ENCODE peak calls at places on chromosome X, in six cellular contexts. One of them, this sample, is unnamed.

GRCh38 chrX:9316096-9316495 is 148.8 kb upstream of the TBL1X start:
- DNase-seq in OCI-LY7: no peak
- DNase-seq in tibial artery: no peak
- DNase-seq in GM23338: no peak
- DNase-seq in psoas muscle: no peak
- DNase-seq in uterus: no peak
- DNase-seq in this sample: no peak

GRCh38 chrX:39907964-39908616 is 189.7 kb downstream of the BCOR start:
- DNase-seq in OCI-LY7: no peak
- DNase-seq in tibial artery: peak; percentile 61
- DNase-seq in GM23338: no peak
- DNase-seq in psoas muscle: peak; percentile 73
- DNase-seq in uterus: peak; percentile 63
- DNase-seq in this sample: peak; percentile 85

GRCh38 chrX:110004210-110004609 is 1.3 kb downstream of the TMEM164 start:
- DNase-seq in OCI-LY7: no peak
- DNase-seq in tibial artery: no peak
- DNase-seq in GM23338: no peak
- DNase-seq in psoas muscle: peak; percentile 22
- DNase-seq in uterus: no peak
- DNase-seq in this sample: no peak

GRCh38 chrX:151726751-151727150 is 7.8 kb upstream of the CNGA2 start:
- DNase-seq in OCI-LY7: no peak
- DNase-seq in tibial artery: no peak
- DNase-seq in GM23338: no peak
- DNase-seq in psoas muscle: no peak
- DNase-seq in uterus: no peak
- DNase-seq in this sample: no peak

GRCh38 chrX:10104958-10105658 is 51.7 kb upstream of the CLCN4 start:
- DNase-seq in OCI-LY7: no peak
- DNase-seq in tibial artery: peak; percentile 33
- DNase-seq in GM23338: no peak
- DNase-seq in psoas muscle: no peak
- DNase-seq in uterus: no peak
- DNase-seq in this sample: no peak

GRCh38 chrX:29699214-29699613 is 516.1 kb upstream of the MAGEB2 start:
- DNase-seq in OCI-LY7: no peak
- DNase-seq in tibial artery: no peak
- DNase-seq in GM23338: no peak
- DNase-seq in psoas muscle: no peak
- DNase-seq in uterus: no peak
- DNase-seq in this sample: no peak

GRCh38 chrX:10726647-10727046 is 106.3 kb upstream of the MID1 start:
- DNase-seq in OCI-LY7: no peak
- DNase-seq in tibial artery: no peak
- DNase-seq in GM23338: no peak
- DNase-seq in psoas muscle: no peak
- DNase-seq in uterus: no peak
- DNase-seq in this sample: no peak

GRCh38 chrX:115183980-115184379 is 5.2 kb upstream of the RBMXL3 start:
- DNase-seq in OCI-LY7: no peak
- DNase-seq in tibial artery: no peak
- DNase-seq in GM23338: no peak
- DNase-seq in psoas muscle: no peak
- DNase-seq in uterus: no peak
- DNase-seq in this sample: no peak

GRCh38 chrX:67781132-67781531 is 237.3 kb downstream of the AR start:
- DNase-seq in OCI-LY7: no peak
- DNase-seq in tibial artery: peak; percentile 19
- DNase-seq in GM23338: no peak
- DNase-seq in psoas muscle: no peak
- DNase-seq in uterus: peak; percentile 35
- DNase-seq in this sample: no peak

GRCh38 chrX:40267334-40268118 is 169.8 kb upstream of the BCOR start:
- DNase-seq in OCI-LY7: peak; percentile 14
- DNase-seq in tibial artery: peak; percentile 42
- DNase-seq in GM23338: no peak
- DNase-seq in psoas muscle: peak; percentile 28
- DNase-seq in uterus: no peak
- DNase-seq in this sample: peak; percentile 77

GRCh38 chrX:53116101-53116500 is 22.2 kb downstream of the KANTR start:
- DNase-seq in OCI-LY7: no peak
- DNase-seq in tibial artery: no peak
- DNase-seq in GM23338: no peak
- DNase-seq in psoas muscle: no peak
- DNase-seq in uterus: no peak
- DNase-seq in this sample: no peak

GRCh38 chrX:2434764-2435163 is 66.0 kb downstream of the DHRSX start:
- DNase-seq in OCI-LY7: no peak
- DNase-seq in tibial artery: no peak
- DNase-seq in GM23338: no peak
- DNase-seq in psoas muscle: no peak
- DNase-seq in uterus: no peak
- DNase-seq in this sample: no peak

GRCh38 chrX:27890611-27891010 is 82.8 kb downstream of the MAGEB10 start:
- DNase-seq in OCI-LY7: no peak
- DNase-seq in tibial artery: no peak
- DNase-seq in GM23338: no peak
- DNase-seq in psoas muscle: no peak
- DNase-seq in uterus: no peak
- DNase-seq in this sample: no peak

GRCh38 chrX:12425496-12425895 is 287.2 kb downstream of the FRMPD4 start:
- DNase-seq in OCI-LY7: no peak
- DNase-seq in tibial artery: no peak
- DNase-seq in GM23338: no peak
- DNase-seq in psoas muscle: no peak
- DNase-seq in uterus: no peak
- DNase-seq in this sample: no peak

GRCh38 chrX:148947399-148948025 is 447.1 kb downstream of the AFF2 start:
- DNase-seq in OCI-LY7: no peak
- DNase-seq in tibial artery: no peak
- DNase-seq in GM23338: peak; percentile 6
- DNase-seq in psoas muscle: no peak
- DNase-seq in uterus: no peak
- DNase-seq in this sample: no peak

GRCh38 chrX:41236629-41237028 is 97.3 kb upstream of the DDX3X start:
- DNase-seq in OCI-LY7: peak; percentile 17
- DNase-seq in tibial artery: no peak
- DNase-seq in GM23338: no peak
- DNase-seq in psoas muscle: no peak
- DNase-seq in uterus: no peak
- DNase-seq in this sample: no peak

GRCh38 chrX:10231461-10231860 is 74.7 kb downstream of the CLCN4 start:
- DNase-seq in OCI-LY7: no peak
- DNase-seq in tibial artery: no peak
- DNase-seq in GM23338: no peak
- DNase-seq in psoas muscle: no peak
- DNase-seq in uterus: no peak
- DNase-seq in this sample: no peak

GRCh38 chrX:96684339-96685204 is at the start of gene DIAPH2:
- DNase-seq in OCI-LY7: peak; percentile 87
- DNase-seq in tibial artery: peak; percentile 75
- DNase-seq in GM23338: peak; percentile 84
- DNase-seq in psoas muscle: peak; percentile 76
- DNase-seq in uterus: peak; percentile 66
- DNase-seq in this sample: peak; percentile 92

GRCh38 chrX:119147486-119147885 is 19.9 kb upstream of the KIAA1210 start:
- DNase-seq in OCI-LY7: no peak
- DNase-seq in tibial artery: no peak
- DNase-seq in GM23338: no peak
- DNase-seq in psoas muscle: no peak
- DNase-seq in uterus: no peak
- DNase-seq in this sample: no peak

GRCh38 chrX:68714856-68715255 is 67.4 kb downstream of the STARD8 start:
- DNase-seq in OCI-LY7: no peak
- DNase-seq in tibial artery: no peak
- DNase-seq in GM23338: no peak
- DNase-seq in psoas muscle: no peak
- DNase-seq in uterus: no peak
- DNase-seq in this sample: no peak

GRCh38 chrX:29461039-29461438 is 754.3 kb upstream of the MAGEB2 start:
- DNase-seq in OCI-LY7: no peak
- DNase-seq in tibial artery: no peak
- DNase-seq in GM23338: no peak
- DNase-seq in psoas muscle: no peak
- DNase-seq in uterus: no peak
- DNase-seq in this sample: no peak

GRCh38 chrX:132594129-132594528 is 105.3 kb upstream of the MBNL3 start:
- DNase-seq in OCI-LY7: no peak
- DNase-seq in tibial artery: no peak
- DNase-seq in GM23338: no peak
- DNase-seq in psoas muscle: no peak
- DNase-seq in uterus: no peak
- DNase-seq in this sample: no peak

GRCh38 chrX:2710496-2710895 is 19.4 kb downstream of the CD99 start:
- DNase-seq in OCI-LY7: no peak
- DNase-seq in tibial artery: no peak
- DNase-seq in GM23338: peak; percentile 57
- DNase-seq in psoas muscle: no peak
- DNase-seq in uterus: no peak
- DNase-seq in this sample: no peak

GRCh38 chrX:46648660-46649059 is 75.1 kb downstream of the CHST7 start:
- DNase-seq in OCI-LY7: no peak
- DNase-seq in tibial artery: no peak
- DNase-seq in GM23338: peak; percentile 50
- DNase-seq in psoas muscle: no peak
- DNase-seq in uterus: no peak
- DNase-seq in this sample: no peak

GRCh38 chrX:41921492-41922124 is 1.7 kb downstream of the CASK start:
- DNase-seq in OCI-LY7: peak; percentile 17
- DNase-seq in tibial artery: peak; percentile 19
- DNase-seq in GM23338: no peak
- DNase-seq in psoas muscle: no peak
- DNase-seq in uterus: no peak
- DNase-seq in this sample: no peak

GRCh38 chrX:155535866-155536265 is 76.9 kb downstream of the TMLHE start:
- DNase-seq in OCI-LY7: no peak
- DNase-seq in tibial artery: no peak
- DNase-seq in GM23338: no peak
- DNase-seq in psoas muscle: no peak
- DNase-seq in uterus: no peak
- DNase-seq in this sample: no peak

GRCh38 chrX:7068939-7069367 is 78.6 kb upstream of the STS start:
- DNase-seq in OCI-LY7: peak; percentile 42
- DNase-seq in tibial artery: no peak
- DNase-seq in GM23338: peak; percentile 44
- DNase-seq in psoas muscle: no peak
- DNase-seq in uterus: no peak
- DNase-seq in this sample: no peak

GRCh38 chrX:129934952-129935351 is 29.0 kb downstream of the UTP14A start:
- DNase-seq in OCI-LY7: no peak
- DNase-seq in tibial artery: no peak
- DNase-seq in GM23338: no peak
- DNase-seq in psoas muscle: no peak
- DNase-seq in uterus: no peak
- DNase-seq in this sample: no peak

GRCh38 chrX:70168238-70169188 is 8.8 kb upstream of the DGAT2L6 start:
- DNase-seq in OCI-LY7: peak; percentile 1
- DNase-seq in tibial artery: peak; percentile 21
- DNase-seq in GM23338: peak; percentile 56
- DNase-seq in psoas muscle: peak; percentile 19
- DNase-seq in uterus: peak; percentile 35
- DNase-seq in this sample: no peak

GRCh38 chrX:68682790-68683189 is 35.3 kb downstream of the STARD8 start:
- DNase-seq in OCI-LY7: no peak
- DNase-seq in tibial artery: no peak
- DNase-seq in GM23338: no peak
- DNase-seq in psoas muscle: no peak
- DNase-seq in uterus: no peak
- DNase-seq in this sample: no peak

GRCh38 chrX:97756879-97757278 is 873.2 kb downstream of the RPA4 start:
- DNase-seq in OCI-LY7: no peak
- DNase-seq in tibial artery: no peak
- DNase-seq in GM23338: no peak
- DNase-seq in psoas muscle: no peak
- DNase-seq in uterus: no peak
- DNase-seq in this sample: no peak

GRCh38 chrX:13662537-13662841 is 9.5 kb downstream of the TCEANC start:
- DNase-seq in OCI-LY7: no peak
- DNase-seq in tibial artery: no peak
- DNase-seq in GM23338: no peak
- DNase-seq in psoas muscle: no peak
- DNase-seq in uterus: peak; percentile 74
- DNase-seq in this sample: no peak
- H3K4me1 ChIP-seq in OCI-LY7: peaks cover 12% of the 10 kb centered on the region
- H3K4me1 ChIP-seq in tibial artery: no peaks in the 10 kb centered on the region
- H3K4me1 ChIP-seq in GM23338: peaks cover 5% of the 10 kb centered on the region
- H3K4me1 ChIP-seq in psoas muscle: no peaks in the 10 kb centered on the region
- H3K4me1 ChIP-seq in uterus: no peaks in the 10 kb centered on the region
- H3K4me1 ChIP-seq in this sample: no peaks in the 10 kb centered on the region

GRCh38 chrX:43702079-43702524 is 46.0 kb downstream of the MAOA start:
- DNase-seq in OCI-LY7: no peak
- DNase-seq in tibial artery: no peak
- DNase-seq in GM23338: no peak
- DNase-seq in psoas muscle: no peak
- DNase-seq in uterus: no peak
- DNase-seq in this sample: no peak
- H3K27ac ChIP-seq in OCI-LY7: no peak overlapping the region
- H3K27ac ChIP-seq in tibial artery: peak overlapping the region; percentile 64
- H3K27ac ChIP-seq in GM23338: no peak overlapping the region
- H3K27ac ChIP-seq in psoas muscle: no peak overlapping the region
- H3K27ac ChIP-seq in uterus: peak overlapping the region; percentile 42
- H3K27ac ChIP-seq in this sample: peak overlapping the region; percentile 43

DNA sequence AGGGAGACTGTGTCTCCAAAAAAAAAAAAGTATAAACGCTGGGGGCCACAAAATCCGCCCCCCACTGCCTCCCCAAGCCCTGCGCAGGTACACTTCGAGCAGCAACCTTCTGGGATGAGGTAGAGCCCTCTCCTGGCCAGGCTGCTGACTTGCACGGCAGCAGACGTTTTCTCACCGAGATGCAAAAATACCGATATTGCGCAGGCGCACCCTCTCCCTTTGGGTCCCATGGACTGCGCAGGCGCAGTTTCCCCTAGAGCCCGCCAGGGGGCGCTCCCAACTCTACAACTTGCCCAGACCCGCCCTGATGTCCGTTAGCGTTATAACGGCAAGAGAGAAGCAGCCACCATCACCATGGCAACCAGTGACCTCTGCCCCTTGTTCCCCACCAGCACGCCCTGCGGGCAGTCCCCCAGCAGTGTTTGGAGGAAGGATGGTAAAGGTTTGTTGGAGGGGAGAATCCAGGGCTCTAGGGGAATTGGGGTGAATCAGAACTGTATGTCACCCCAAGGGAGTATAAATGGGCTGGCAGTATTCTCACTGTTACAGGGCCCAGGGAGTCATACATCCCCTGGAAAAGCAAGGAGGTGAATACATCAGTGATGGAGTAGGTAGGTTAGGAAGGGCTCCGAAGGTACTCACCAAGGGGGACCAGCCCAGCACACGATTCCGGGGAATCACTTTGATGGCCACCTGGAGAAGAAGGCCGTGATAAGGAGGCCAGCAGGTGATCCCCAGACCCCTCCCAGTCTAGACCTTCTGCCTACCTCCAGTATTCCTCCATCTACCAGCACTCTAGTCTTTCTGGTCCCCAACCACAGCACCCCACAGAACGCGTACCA is 1.5 kb downstream of the PIM2 start:
- DNase-seq in OCI-LY7: peak; percentile 92
- DNase-seq in tibial artery: peak; percentile 90
- DNase-seq in GM23338: peak; percentile 89
- DNase-seq in psoas muscle: peak; percentile 87
- DNase-seq in uterus: peak; percentile 91
- DNase-seq in this sample: peak; percentile 92
- H3K4me3 ChIP-seq in OCI-LY7: peak overlapping the region; percentile 99
- H3K4me3 ChIP-seq in tibial artery: peak overlapping the region; percentile 67
- H3K4me3 ChIP-seq in GM23338: peak overlapping the region; percentile 87
- H3K4me3 ChIP-seq in psoas muscle: peak overlapping the region; percentile 33
- H3K4me3 ChIP-seq in uterus: no peak overlapping the region
- H3K4me3 ChIP-seq in this sample: no peak overlapping the region

GRCh38 chrX:150569155-150569477 is 695 bp downstream of the MTM1 start:
- DNase-seq in OCI-LY7: peak; percentile 41
- DNase-seq in tibial artery: no peak
- DNase-seq in GM23338: no peak
- DNase-seq in psoas muscle: no peak
- DNase-seq in uterus: no peak
- DNase-seq in this sample: no peak
- H3K4me1 ChIP-seq in OCI-LY7: peaks cover 52% of the 10 kb centered on the region
- H3K4me1 ChIP-seq in tibial artery: no peaks in the 10 kb centered on the region
- H3K4me1 ChIP-seq in GM23338: peaks cover 35% of the 10 kb centered on the region
- H3K4me1 ChIP-seq in psoas muscle: no peaks in the 10 kb centered on the region
- H3K4me1 ChIP-seq in uterus: no peaks in the 10 kb centered on the region
- H3K4me1 ChIP-seq in this sample: no peaks in the 10 kb centered on the region

This sample was measured in aorta.